ENCODE peak calls at places on chromosomes 16 and 17, in seven cellular contexts. J is H1, F is mesenchymal stem cell, C is IMR-90, U is neuronal stem cell, R is H9, S is trophoblast cell. O is an unnamed sample.

GRCh38 chr17:38786372-38786771 is 13.0 kb downstream of the PIP4K2B start:
- DNase-seq in J (no peak), F (no peak), C (no peak), U (no peak), R (no peak), S (peak; percentile 17), O (no peak)

GRCh38 chr17:79305831-79306687 is 231.4 kb downstream of the ENGASE start:
- DNase-seq in J (no peak), F (no peak), C (no peak), U (no peak), R (no peak), S (peak; percentile 22), O (no peak)

GRCh38 chr17:7213895-7214299 is 5.7 kb downstream of the DLG4 start:
- DNase-seq in J (peak; percentile 92), F (peak; percentile 95), C (peak; percentile 73), U (peak; percentile 100), R (peak; percentile 99), S (peak; percentile 77), O (peak; percentile 100)

GRCh38 chr16:75416904-75417565 is 16.3 kb downstream of the CFDP1 start:
- DNase-seq in J (no peak), F (peak; percentile 23), C (peak; percentile 66), U (no peak), R (no peak), S (no peak), O (no peak)

GRCh38 chr17:10177921-10178788 is 20.3 kb downstream of the GAS7 start:
- DNase-seq in J (peak; percentile 76), F (peak; percentile 94), C (peak; percentile 83), U (no peak), R (peak; percentile 87), S (peak; percentile 94), O (peak; percentile 98)

GRCh38 chr17:38875477-38876080 is 5.7 kb downstream of the LASP1 start:
- DNase-seq in J (no peak), F (no peak), C (no peak), U (no peak), R (peak; percentile 47), S (peak; percentile 96), O (peak; percentile 88)

GRCh38 chr16:2237552-2238395 is 1.5 kb downstream of the DNASE1L2 start:
- DNase-seq in J (no peak), F (no peak), C (no peak), U (no peak), R (peak; percentile 68), S (peak; percentile 35), O (peak; percentile 32)

GRCh38 chr16:87166321-87166720 is 150.9 kb downstream of the C16orf95 start:
- DNase-seq in J (no peak), F (no peak), C (no peak), U (no peak), R (no peak), S (no peak), O (no peak)

GRCh38 chr16:31185339-31185738 is 5.4 kb downstream of the FUS start:
- DNase-seq in J (no peak), F (no peak), C (no peak), U (no peak), R (no peak), S (no peak), O (no peak)

GRCh38 chr16:588889-589657 is 793 bp upstream of the RAB40C start:
- DNase-seq in J (peak; percentile 73), F (peak; percentile 96), C (peak; percentile 92), U (peak; percentile 99), R (peak; percentile 96), S (peak; percentile 92), O (peak; percentile 97)

GRCh38 chr16:69166221-69166833 is 20.6 kb upstream of the SNTB2 start:
- DNase-seq in J (no peak), F (no peak), C (peak; percentile 82), U (no peak), R (no peak), S (no peak), O (no peak)

GRCh38 chr17:34798581-34798980 is 162.7 kb downstream of the CCT6B start:
- DNase-seq in J (peak; percentile 70), F (no peak), C (no peak), U (no peak), R (peak; percentile 74), S (no peak), O (peak; percentile 91)

GRCh38 chr16:4699030-4699556 is 5.7 kb downstream of the NUDT16L1 start:
- DNase-seq in J (no peak), F (no peak), C (no peak), U (no peak), R (no peak), S (no peak), O (no peak)

GRCh38 chr16:71409038-71409775 is 32.6 kb downstream of the TLE7 start:
- DNase-seq in J (no peak), F (no peak), C (no peak), U (no peak), R (no peak), S (no peak), O (peak; percentile 89)

GRCh38 chr16:66473654-66474519 is 46.8 kb downstream of the BEAN1 start:
- DNase-seq in J (no peak), F (no peak), C (no peak), U (no peak), R (no peak), S (no peak), O (no peak)

GRCh38 chr16:67013823-67014640 is 14.9 kb upstream of the CBFB start:
- DNase-seq in J (no peak), F (peak; percentile 77), C (peak; percentile 46), U (peak; percentile 44), R (peak; percentile 53), S (peak; percentile 24), O (peak; percentile 70)

GRCh38 chr17:68383443-68384321 is 73.6 kb downstream of the WIPI1 start:
- DNase-seq in J (no peak), F (peak; percentile 97), C (peak; percentile 94), U (no peak), R (peak; percentile 25), S (peak; percentile 73), O (no peak)

GRCh38 chr17:7523033-7523432 is 25.8 kb upstream of the TNFSF12 start:
- DNase-seq in J (peak; percentile 79), F (no peak), C (no peak), U (no peak), R (peak; percentile 93), S (no peak), O (peak; percentile 90)

GRCh38 chr16:86158688-86159360 is 259.9 kb downstream of the IRF8 start:
- DNase-seq in J (no peak), F (peak; percentile 47), C (peak; percentile 36), U (no peak), R (no peak), S (no peak), O (peak; percentile 36)

GRCh38 chr16:29237971-29238370 is 168.5 kb downstream of the NPIPB11 start:
- DNase-seq in J (no peak), F (no peak), C (no peak), U (no peak), R (no peak), S (no peak), O (no peak)

GRCh38 chr17:8326591-8327583 is 12.8 kb upstream of the ODF4 start:
- DNase-seq in J (no peak), F (peak; percentile 45), C (no peak), U (no peak), R (no peak), S (no peak), O (peak; percentile 49)

GRCh38 chr16:80084614-80085013 is 456.2 kb upstream of the DYNLRB2 start:
- DNase-seq in J (peak; percentile 36), F (peak; percentile 64), C (no peak), U (peak; percentile 56), R (peak; percentile 76), S (peak; percentile 75), O (peak; percentile 89)

GRCh38 chr17:82750241-82750905 is 1.5 kb upstream of the TBCD start:
- DNase-seq in J (no peak), F (no peak), C (no peak), U (no peak), R (peak; percentile 67), S (no peak), O (peak; percentile 40)

GRCh38 chr16:80664226-80664625 is 123.4 kb downstream of the DYNLRB2 start:
- DNase-seq in J (no peak), F (no peak), C (no peak), U (no peak), R (no peak), S (no peak), O (peak; percentile 40)

GRCh38 chr16:51615141-51615540 is 464.1 kb upstream of the SALL1 start:
- DNase-seq in J (no peak), F (no peak), C (no peak), U (peak; percentile 63), R (no peak), S (no peak), O (no peak)

GRCh38 chr17:76929572-76929971 is 61.4 kb downstream of the MGAT5B start:
- DNase-seq in J (no peak), F (no peak), C (no peak), U (no peak), R (no peak), S (no peak), O (no peak)
- H3K23ac ChIP-seq in J (no peak overlapping the region), F (no peak overlapping the region), C (no peak overlapping the region), U (no peak overlapping the region), R (no peak overlapping the region), S (no peak overlapping the region), O (no peak overlapping the region)

GRCh38 chr16:50247123-50247905 is 19.0 kb upstream of the ADCY7 start:
- DNase-seq in J (no peak), F (no peak), C (no peak), U (no peak), R (no peak), S (no peak), O (no peak)
- H3K4me2 ChIP-seq in J (no peak overlapping the region), F (no peak overlapping the region), C (no peak overlapping the region), U (no peak overlapping the region), R (no peak overlapping the region), S (peak overlapping the region; percentile 10), O (no peak overlapping the region)

GRCh38 chr17:45423936-45424335 is 8.7 kb downstream of the ARHGAP27 start:
- DNase-seq in J (no peak), F (no peak), C (no peak), U (no peak), R (no peak), S (no peak), O (no peak)
- H3K23ac ChIP-seq in J (no peak overlapping the region), F (no peak overlapping the region), C (no peak overlapping the region), U (no peak overlapping the region), R (no peak overlapping the region), S (no peak overlapping the region), O (no peak overlapping the region)

GRCh38 chr16:8621221-8621571 is 302 bp upstream of the METTL22 start:
- DNase-seq in J (no peak), F (no peak), C (no peak), U (no peak), R (no peak), S (no peak), O (no peak)

GRCh38 chr16:8621572-8622314 is at the start of gene METTL22:
- DNase-seq in J (peak; percentile 65), F (peak; percentile 88), C (peak; percentile 80), U (peak; percentile 91), R (peak; percentile 89), S (peak; percentile 92), O (peak; percentile 89)

GRCh38 chr16:8623634-8624033 is 2.1 kb downstream of the METTL22 start:
- DNase-seq in J (no peak), F (peak; percentile 30), C (peak; percentile 63), U (no peak), R (no peak), S (no peak), O (peak; percentile 54)

GRCh38 chr16:8620535-8620934 is 963 bp upstream of the METTL22 start:
- DNase-seq in J (no peak), F (no peak), C (peak; percentile 11), U (no peak), R (no peak), S (no peak), O (no peak)

DNA sequence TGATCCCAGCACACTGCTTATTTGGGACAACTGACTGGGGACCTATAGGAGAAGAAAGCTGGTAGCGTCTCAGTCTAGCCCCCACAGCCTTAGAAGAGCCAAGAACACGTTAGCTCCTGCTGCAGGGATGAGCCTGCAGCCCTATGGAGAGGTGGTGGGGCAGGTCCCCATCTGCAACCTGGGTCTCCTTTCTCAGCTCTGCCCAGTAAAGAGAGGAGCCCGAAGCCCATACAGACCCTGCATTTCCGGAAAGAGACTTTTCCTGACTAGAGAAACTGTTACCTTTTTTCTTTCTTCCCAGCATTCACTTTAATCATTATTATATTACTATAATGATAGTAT is 788 bp downstream of the METTL22 start:
- DNase-seq in J (no peak), F (no peak), C (no peak), U (no peak), R (no peak), S (no peak), O (no peak)
- H3K4me2 ChIP-seq in J (peak overlapping the region; percentile 80), F (peak overlapping the region; percentile 91), C (peak overlapping the region; percentile 88), U (peak overlapping the region; percentile 70), R (peak overlapping the region; percentile 94), S (peak overlapping the region; percentile 100), O (peak overlapping the region; percentile 62)